ENCODE peak calls at places on chromosomes 13 and 19, in five cellular contexts. K is AG09309, G is neural crest cell, Q is GM20000, X is osteocyte. Z is an unnamed sample.

GRCh38 chr19:51020988-51021651 is 1.6 kb upstream of the KLK10 start:
- DNase-seq in X (no peak), K (no peak), G (no peak), Q (peak; percentile 65), Z (peak; percentile 48)

GRCh38 chr13:35767256-35767981 is 290.9 kb upstream of the MAB21L1 start:
- DNase-seq in X (no peak), K (no peak), G (no peak), Q (no peak), Z (no peak)

GRCh38 chr13:98468352-98468751 is 108.6 kb downstream of the STK24 start:
- DNase-seq in X (no peak), G (no peak), K (no peak), Q (no peak), Z (no peak)

GRCh38 chr19:19506592-19506991 is 8.8 kb downstream of the TSSK6 start:
- DNase-seq in Q (no peak), X (no peak), K (no peak), G (no peak), Z (no peak)

GRCh38 chr13:114089341-114089740 is 43.1 kb downstream of the RASA3 start:
- DNase-seq in X (no peak), G (no peak), K (no peak), Q (no peak), Z (no peak)

GRCh38 chr19:24062222-24062621 is 24.8 kb upstream of the ZNF254 start:
- DNase-seq in X (no peak), G (no peak), Q (no peak), K (no peak), Z (no peak)

GRCh38 chr13:73520566-73521290 is 461.9 kb downstream of the KLF5 start:
- DNase-seq in Q (no peak), X (no peak), K (no peak), G (no peak), Z (no peak)

GRCh38 chr19:35511337-35511736 is 2.1 kb downstream of the DMKN start:
- DNase-seq in Q (no peak), K (no peak), G (no peak), X (no peak), Z (no peak)

GRCh38 chr13:84917252-84917878 is 881.9 kb downstream of the SLITRK6 start:
- DNase-seq in Q (no peak), K (no peak), X (no peak), G (no peak), Z (no peak)

GRCh38 chr19:52880895-52881389 is 16.5 kb downstream of the ZNF320 start:
- DNase-seq in K (no peak), Q (no peak), X (no peak), G (no peak), Z (no peak)

GRCh38 chr13:28475916-28476725 is 18.8 kb downstream of the FLT1 start:
- DNase-seq in Q (no peak), G (no peak), K (peak; percentile 86), X (no peak), Z (peak; percentile 85)

GRCh38 chr13:113091211-113091771 is 14.3 kb upstream of the F7 start:
- DNase-seq in K (no peak), X (no peak), Q (no peak), G (no peak), Z (no peak)

GRCh38 chr13:26540319-26540718 is 17.2 kb upstream of the WASF3 start:
- DNase-seq in Q (no peak), X (no peak), G (no peak), K (no peak), Z (no peak)

GRCh38 chr13:46761866-46762265 is 35.1 kb downstream of the ESD start:
- DNase-seq in Q (no peak), X (no peak), G (no peak), K (no peak), Z (no peak)

GRCh38 chr13:92806215-92806614 is 420.4 kb upstream of the GPC6 start:
- DNase-seq in X (no peak), G (no peak), K (no peak), Q (peak; percentile 3), Z (no peak)

GRCh38 chr13:112771139-112771876 is 81.5 kb downstream of the ATP11A start:
- DNase-seq in K (no peak), Q (no peak), X (no peak), G (no peak), Z (no peak)

GRCh38 chr19:57946316-57946715 is 1.2 kb downstream of the ZNF256 start:
- DNase-seq in K (no peak), X (no peak), Q (no peak), G (no peak), Z (no peak)

DNA sequence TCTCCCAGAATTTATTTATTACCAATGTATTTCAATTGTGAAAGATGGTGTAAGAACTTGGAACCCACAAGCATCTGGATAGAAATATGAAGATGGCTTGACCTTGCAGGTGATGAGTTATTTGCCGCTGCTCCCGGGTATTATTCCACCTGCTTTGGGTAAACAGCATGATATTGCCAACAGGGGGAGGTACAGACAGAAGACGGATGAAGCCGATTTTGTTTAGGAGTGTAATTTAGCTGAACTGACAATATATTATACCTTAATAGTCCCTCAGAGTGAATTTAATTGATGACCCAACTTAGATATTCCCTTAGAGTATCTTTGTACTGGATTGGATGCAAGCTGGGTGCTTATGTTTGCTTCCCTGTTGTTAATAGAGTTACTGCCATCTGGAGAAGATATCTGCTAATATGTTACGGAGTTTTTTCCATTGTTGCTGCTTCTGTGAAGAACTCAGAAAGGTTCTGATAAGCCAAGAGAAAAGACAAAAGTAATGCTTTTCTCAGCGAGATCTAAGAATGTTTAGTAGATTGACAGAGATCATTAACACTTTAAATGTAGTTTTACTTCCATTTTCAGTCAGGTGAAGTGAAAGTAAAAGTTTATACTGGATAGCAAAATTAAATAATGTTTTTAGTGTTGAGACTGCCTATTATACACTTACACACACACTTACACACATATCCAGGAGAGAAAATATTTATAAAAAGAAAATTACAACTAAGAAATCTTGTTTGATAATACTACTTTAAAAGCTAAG is 2220.8 kb upstream of the PCDH20 start:
- DNase-seq in X (no peak), Q (peak; percentile 5), K (no peak), G (no peak), Z (no peak)
- TF ChIP-seq CTCF in X (peak; percentile 27), Q (no peak), K (no peak), G (peak; percentile 42), Z (peak; percentile 8)

DNA sequence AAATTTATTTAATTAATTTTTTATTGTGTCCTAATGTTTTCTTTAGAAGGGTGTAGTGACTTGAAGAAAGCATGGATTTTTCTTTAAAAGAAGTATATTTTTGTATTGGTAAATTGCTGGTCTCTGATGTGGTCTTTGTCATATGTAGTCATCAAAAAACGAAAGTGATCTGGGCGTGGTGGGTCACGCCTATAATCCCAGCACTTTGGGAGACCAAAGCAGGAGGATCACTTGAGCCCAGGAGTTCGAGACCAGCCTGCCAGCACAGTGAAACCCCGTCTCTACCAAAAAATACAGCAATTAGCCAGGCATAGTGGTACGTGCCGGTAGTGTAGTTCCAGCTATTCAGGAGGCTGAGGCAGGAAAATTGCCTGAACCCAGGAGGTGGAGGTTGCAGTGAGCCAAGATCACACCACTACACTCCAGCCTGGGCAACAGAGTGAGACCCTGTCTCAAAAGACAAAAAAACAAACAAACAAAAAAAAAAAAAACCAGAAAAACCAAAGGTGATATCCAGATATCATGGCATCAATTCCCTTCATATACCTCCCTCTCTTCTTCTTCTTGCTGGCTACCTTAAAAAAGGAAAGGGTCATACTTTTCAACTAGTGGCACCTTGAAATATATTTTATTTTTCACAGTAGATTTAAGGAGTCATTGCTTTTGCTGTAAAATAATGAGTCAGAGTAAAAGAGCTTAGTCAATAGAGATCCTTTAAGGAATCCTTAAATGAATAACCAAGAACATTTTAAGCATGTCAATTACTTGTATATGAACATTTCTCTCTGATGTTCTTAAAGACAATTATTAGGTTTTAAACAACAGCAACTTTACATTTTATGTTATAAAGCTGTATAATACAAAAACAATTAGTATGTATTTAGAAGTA is 19.9 kb downstream of the KCTD4 start:
- DNase-seq in G (no peak), K (no peak), Q (no peak), X (no peak), Z (no peak)
- TF ChIP-seq CTCF in G (no peak), K (no peak), Q (no peak), X (no peak), Z (no peak)

DNA sequence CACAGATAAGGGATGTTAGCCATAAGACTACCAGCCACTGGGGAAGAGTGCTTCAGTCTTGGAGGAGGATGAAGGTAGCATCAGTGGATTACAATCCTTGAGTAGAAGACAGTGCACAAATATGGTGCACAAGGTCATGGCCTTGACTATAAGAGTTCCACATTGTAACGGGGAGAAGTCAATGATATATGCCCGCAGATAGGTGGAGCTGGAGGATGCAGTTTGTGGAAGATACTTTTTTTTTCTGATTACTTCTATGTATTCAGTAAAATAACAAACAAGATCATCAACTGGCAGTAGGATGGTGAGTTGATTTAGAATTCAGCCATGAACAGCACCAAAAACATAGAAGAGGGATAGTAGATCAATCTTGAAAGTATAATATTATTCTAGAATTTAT is 926.8 kb upstream of the MIR17HG start:
- DNase-seq in Q (no peak), X (no peak), K (no peak), G (no peak), Z (no peak)
- TF ChIP-seq CTCF in Q (no peak), X (no peak), K (peak; percentile 29), G (no peak), Z (no peak)

DNA sequence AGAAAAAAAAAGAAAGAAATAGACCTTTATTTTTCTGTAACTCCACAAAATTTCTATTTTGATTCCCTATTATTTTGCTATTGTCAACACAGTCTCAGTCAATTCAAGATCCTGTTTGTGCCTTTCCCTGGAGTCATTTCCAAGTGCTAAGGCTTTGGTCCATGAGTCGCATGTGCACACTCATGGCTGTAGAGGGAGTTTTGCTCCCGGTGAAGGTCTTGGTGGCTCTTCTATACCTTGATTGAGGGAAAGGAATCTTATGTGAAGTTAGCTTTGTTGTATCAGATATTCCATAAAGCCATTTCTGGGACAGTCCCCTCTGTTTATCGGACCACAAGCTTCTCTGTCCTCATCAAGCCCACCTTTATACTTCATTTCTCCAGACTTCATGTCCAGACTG is 58.7 kb upstream of the ALOX5AP start:
- DNase-seq in K (no peak), X (no peak), Q (no peak), G (no peak), Z (no peak)
- TF ChIP-seq CTCF in K (peak; percentile 54), X (peak; percentile 51), Q (no peak), G (peak; percentile 25), Z (peak; percentile 57)

GRCh38 chr19:45924891-45925447 is 10.4 kb upstream of the NANOS2 start:
- DNase-seq in X (no peak), K (no peak), Q (no peak), G (no peak), Z (no peak)

GRCh38 chr19:45919678-45920077 is 5.1 kb upstream of the NANOS2 start:
- DNase-seq in G (no peak), X (no peak), Q (no peak), K (no peak), Z (no peak)

GRCh38 chr19:45918721-45919120 is 4.1 kb upstream of the NANOS2 start:
- DNase-seq in G (no peak), X (no peak), Q (no peak), K (no peak), Z (no peak)

GRCh38 chr19:45920458-45920857 is 5.9 kb upstream of the NANOS2 start:
- DNase-seq in X (no peak), G (no peak), K (no peak), Q (no peak), Z (no peak)

DNA sequence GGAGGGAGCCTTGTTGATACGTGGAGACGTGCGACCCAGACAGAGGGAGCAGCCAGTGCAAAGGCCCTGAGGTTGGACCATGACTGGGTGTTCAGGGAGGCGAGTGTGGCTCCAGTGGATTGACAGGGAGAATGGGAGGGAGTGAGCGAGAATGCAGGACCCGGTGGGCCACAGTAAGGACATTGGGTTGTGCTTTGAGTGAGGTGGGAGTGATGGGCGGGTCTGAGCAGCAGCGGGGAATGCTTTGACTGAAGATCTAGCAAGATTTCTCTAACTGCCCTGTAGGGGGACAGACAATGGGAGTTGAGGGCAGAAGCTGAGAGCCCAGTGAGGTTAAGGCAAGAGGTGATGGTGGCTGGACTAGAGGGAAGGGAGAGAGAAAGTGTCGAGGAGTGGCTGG is 7.7 kb upstream of the NANOS2 start:
- DNase-seq in X (no peak), Q (no peak), K (no peak), G (no peak), Z (no peak)
- TF ChIP-seq CTCF in X (no peak), Q (peak; percentile 2), K (peak; percentile 16), G (peak; percentile 47), Z (peak; percentile 28)